ENCODE peak calls at places on chromosomes 7 and 10, in ten cellular contexts. W is suprapubic skin; E is aorta; A is heart right ventricle; J is CD8-positive, alpha-beta T cell; O is CD8-positive, alpha-beta memory T cell; R is body of pancreas; Y is A549; L is A673; M is BE2C. T is an unnamed sample.
A peak's percentile ranks its signal among the peaks of the same experiment; 100 is the strongest.

GRCh38 chr10:61100882-61101281 is 156.9 kb upstream of the RHOBTB1 start:
- DNase-seq in M (no peak), A (no peak), Y (no peak), O (no peak), J (no peak), W (no peak), L (no peak), R (no peak), E (no peak), T (no peak)

GRCh38 chr10:133347636-133348517 is 704 bp downstream of the PRAP1 start:
- DNase-seq in M (no peak), O (no peak), A (no peak), J (no peak), R (no peak), L (no peak), Y (no peak), E (no peak), W (peak; percentile 56), T (peak; percentile 89)

GRCh38 chr10:44966129-44966815 is 6.7 kb downstream of the RASSF4 start:
- DNase-seq in W (no peak), Y (no peak), M (no peak), R (no peak), A (peak; percentile 1), J (no peak), E (no peak), L (no peak), O (no peak), T (no peak)

GRCh38 chr7:157516311-157516710 is 179.5 kb downstream of the DNAJB6 start:
- DNase-seq in Y (no peak), E (no peak), A (no peak), M (no peak), O (no peak), L (no peak), J (no peak), R (no peak), W (no peak), T (peak; percentile 29)

GRCh38 chr10:58041901-58042300 is 225.8 kb downstream of the IPMK start:
- DNase-seq in Y (no peak), A (no peak), E (no peak), M (no peak), R (no peak), W (no peak), O (no peak), J (no peak), L (no peak), T (no peak)

GRCh38 chr7:87332321-87332720 is 13.1 kb upstream of the CROT start:
- DNase-seq in E (no peak), L (no peak), Y (no peak), O (no peak), J (no peak), R (no peak), M (no peak), A (no peak), W (no peak), T (no peak)

GRCh38 chr10:52115823-52116222 is 198.3 kb upstream of the DKK1 start:
- DNase-seq in A (no peak), M (no peak), R (no peak), E (no peak), O (no peak), L (peak; percentile 6), W (no peak), J (no peak), Y (no peak), T (no peak)

GRCh38 chr7:5424689-5425506 is 1.3 kb upstream of the TNRC18 start:
- DNase-seq in A (peak; percentile 80), Y (no peak), E (peak; percentile 80), O (no peak), M (no peak), R (peak; percentile 61), L (peak; percentile 82), W (no peak), J (no peak), T (peak; percentile 85)

GRCh38 chr10:102633848-102634247 is 10.4 kb upstream of the TRIM8 start:
- DNase-seq in J (no peak), Y (no peak), R (no peak), L (no peak), O (no peak), W (no peak), A (no peak), M (no peak), E (peak; percentile 29), T (peak; percentile 24)

GRCh38 chr10:102633282-102633681 is 11.0 kb upstream of the TRIM8 start:
- DNase-seq in Y (no peak), M (no peak), A (no peak), W (no peak), O (peak; percentile 49), R (no peak), E (peak; percentile 79), L (peak; percentile 44), J (no peak), T (peak; percentile 56)

GRCh38 chr10:102635377-102635776 is 8.9 kb upstream of the TRIM8 start:
- DNase-seq in J (no peak), O (no peak), M (no peak), W (no peak), A (no peak), Y (no peak), R (no peak), E (no peak), L (no peak), T (no peak)

GRCh38 chr10:102632394-102633062 is 11.8 kb upstream of the TRIM8 start:
- DNase-seq in R (no peak), W (no peak), L (no peak), J (no peak), E (peak; percentile 63), M (no peak), Y (no peak), O (peak; percentile 42), A (no peak), T (no peak)

DNA sequence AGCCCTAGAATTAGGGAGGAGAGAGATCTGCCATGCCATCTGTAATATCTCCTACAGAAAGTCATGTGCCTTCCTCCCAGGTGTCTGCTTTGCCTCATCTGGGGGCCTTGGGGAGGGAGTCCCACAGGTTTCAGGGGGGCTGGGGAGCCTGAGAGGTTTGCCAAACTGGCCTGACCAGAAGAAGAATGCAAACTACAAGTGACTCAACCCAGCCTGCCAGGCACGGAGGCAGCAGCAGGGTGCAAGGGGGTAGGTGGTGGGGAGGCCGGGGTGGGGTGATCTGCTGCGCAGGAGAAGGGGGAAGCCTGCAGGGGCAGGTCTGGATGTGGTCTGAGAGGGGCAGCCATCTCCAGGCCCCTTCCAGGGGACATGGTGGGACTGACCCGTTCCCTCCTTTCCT is 9.6 kb upstream of the TRIM8 start:
- DNase-seq in M (no peak), E (no peak), L (no peak), W (no peak), O (no peak), Y (no peak), J (no peak), A (no peak), R (no peak), T (no peak)
- H3K4me1 ChIP-seq in M (peaks cover 19% of the 10 kb centered on the region), E (peaks cover 1% of the 10 kb centered on the region), L (peaks cover 12% of the 10 kb centered on the region), W (peaks cover 27% of the 10 kb centered on the region), O (peaks cover 40% of the 10 kb centered on the region), Y (peaks cover 10% of the 10 kb centered on the region), J (peaks cover 54% of the 10 kb centered on the region), A (peaks cover 27% of the 10 kb centered on the region), R (peaks cover 17% of the 10 kb centered on the region), T (no peaks in the 10 kb centered on the region)

GRCh38 chr10:98167191-98167590 is 32.7 kb downstream of the R3HCC1L start:
- DNase-seq in Y (no peak), J (no peak), E (no peak), W (no peak), M (no peak), R (no peak), O (no peak), L (no peak), A (no peak), T (no peak)

GRCh38 chr10:98168147-98168546 is 33.7 kb downstream of the R3HCC1L start:
- DNase-seq in Y (no peak), E (no peak), W (no peak), O (no peak), R (no peak), L (no peak), J (no peak), M (no peak), A (no peak), T (no peak)

GRCh38 chr10:98168766-98169165 is 34.3 kb downstream of the R3HCC1L start:
- DNase-seq in O (no peak), L (no peak), R (no peak), W (no peak), J (no peak), A (no peak), E (no peak), Y (no peak), M (no peak), T (no peak)

GRCh38 chr10:98158576-98158975 is 24.1 kb downstream of the R3HCC1L start:
- DNase-seq in J (no peak), L (no peak), R (no peak), W (no peak), A (no peak), O (no peak), M (no peak), E (no peak), Y (no peak), T (no peak)

DNA sequence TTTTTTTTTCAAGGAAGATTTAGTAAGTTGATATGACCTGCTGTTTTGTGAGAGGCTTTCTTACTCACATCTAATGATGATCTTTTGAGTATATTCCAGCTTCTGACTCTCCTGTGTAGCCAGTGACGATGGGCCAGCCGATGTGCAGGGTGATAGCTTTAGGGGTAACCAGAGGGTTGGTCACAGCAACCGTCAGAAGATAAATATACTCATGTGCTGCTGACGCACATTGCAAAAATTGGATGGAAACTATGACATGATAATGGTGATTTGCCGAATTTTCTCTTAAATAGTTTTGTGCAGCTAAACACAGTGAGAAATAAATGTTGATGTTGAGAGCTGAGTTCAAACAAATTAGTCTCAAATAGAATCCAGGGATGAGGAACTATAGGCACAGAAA is 29.5 kb downstream of the R3HCC1L start:
- DNase-seq in O (no peak), E (no peak), A (no peak), R (no peak), L (no peak), W (no peak), J (no peak), M (no peak), Y (no peak), T (no peak)
- H3K4me1 ChIP-seq in O (no peaks in the 10 kb centered on the region), E (no peaks in the 10 kb centered on the region), A (no peaks in the 10 kb centered on the region), R (no peaks in the 10 kb centered on the region), L (no peaks in the 10 kb centered on the region), W (peaks cover under 1% of the 10 kb centered on the region), J (no peaks in the 10 kb centered on the region), M (no peaks in the 10 kb centered on the region), Y (no peaks in the 10 kb centered on the region), T (no peaks in the 10 kb centered on the region)

DNA sequence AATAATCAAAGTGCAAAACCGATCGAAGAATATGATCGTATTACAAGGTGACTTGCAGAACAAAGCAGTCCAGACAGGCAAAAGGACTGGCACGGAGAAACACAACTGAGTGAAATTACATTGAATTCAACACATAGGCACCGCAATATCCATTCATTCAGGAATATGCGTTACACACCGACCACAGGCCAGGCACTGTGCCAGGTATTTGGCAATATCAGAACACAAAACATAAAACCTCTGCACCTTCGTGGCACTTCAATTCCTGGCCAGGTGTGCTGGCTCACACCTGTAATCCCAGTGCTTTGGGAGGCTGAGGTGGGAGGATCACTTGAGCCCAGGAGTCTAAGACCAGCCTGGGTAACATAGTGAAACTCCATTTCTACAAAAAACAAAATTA is 187.9 kb downstream of the DIP2C start:
- DNase-seq in Y (no peak), A (no peak), J (no peak), M (no peak), E (no peak), O (no peak), W (peak; percentile 47), L (no peak), R (peak; percentile 60), T (no peak)
- H3K4me1 ChIP-seq in Y (no peaks in the 10 kb centered on the region), A (peaks cover 20% of the 10 kb centered on the region), J (peaks cover 19% of the 10 kb centered on the region), M (no peaks in the 10 kb centered on the region), E (no peaks in the 10 kb centered on the region), O (peaks cover 8% of the 10 kb centered on the region), W (peaks cover 8% of the 10 kb centered on the region), L (no peaks in the 10 kb centered on the region), R (no peaks in the 10 kb centered on the region), T (no peaks in the 10 kb centered on the region)

GRCh38 chr10:125033146-125033924 is 91.4 kb downstream of the ZRANB1 start:
- DNase-seq in O (no peak), R (no peak), L (no peak), A (no peak), M (no peak), E (no peak), W (no peak), J (no peak), Y (no peak), T (no peak)
- H3K4me1 ChIP-seq in O (no peaks in the 10 kb centered on the region), R (peaks cover 63% of the 10 kb centered on the region), L (peaks cover 48% of the 10 kb centered on the region), A (peaks cover 42% of the 10 kb centered on the region), M (peaks cover 26% of the 10 kb centered on the region), E (peaks cover 4% of the 10 kb centered on the region), W (peaks cover 19% of the 10 kb centered on the region), J (no peaks in the 10 kb centered on the region), Y (peaks cover 53% of the 10 kb centered on the region), T (no peaks in the 10 kb centered on the region)

T was measured in right lobe of liver.